ENCODE peak calls at places on chromosomes 4 and X, in six cellular contexts. O is tibial nerve, I is gastrocnemius medialis, H is heart right ventricle, Y is IMR-90, B is cardiac muscle cell. E is an unnamed sample. For H3K4me1, the result is how much of the 10 kb centered on the place peaks cover.

GRCh38 chr4:114257516-114257915 is 278.1 kb upstream of the ARSJ start:
- DNase-seq in O (no peak), I (no peak), H (no peak), Y (peak), B (no peak), E (no peak)

GRCh38 chr4:47530801-47531200 is 45.7 kb downstream of the ATP10D start:
- DNase-seq in O (no peak), I (no peak), H (no peak), Y (no peak), B (no peak), E (no peak)

GRCh38 chr4:56655209-56655626 is 25.9 kb downstream of the HOPX start:
- DNase-seq in O (no peak), I (peak), H (peak), Y (peak), B (peak), E (no peak)

GRCh38 chr4:921830-922331 is 10.2 kb downstream of the GAK start:
- DNase-seq in O (no peak), I (no peak), H (no peak), Y (no peak), B (no peak), E (no peak)

GRCh38 chrX:119880552-119881437 is 9.2 kb downstream of the NDUFA1 start:
- DNase-seq in O (peak), I (no peak), H (no peak), Y (peak), B (peak), E (no peak)

GRCh38 chr4:40525811-40526598 is 103.7 kb downstream of the RBM47 start:
- DNase-seq in O (peak), I (peak), H (no peak), Y (peak), B (no peak), E (peak)

GRCh38 chr4:158782539-158783360 is 13.9 kb downstream of the FNIP2 start:
- DNase-seq in O (no peak), I (no peak), H (no peak), Y (peak), B (peak), E (no peak)

GRCh38 chr4:184473265-184473514 is 1.2 kb downstream of the IRF2 start:
- DNase-seq in O (no peak), I (no peak), H (no peak), Y (no peak), B (no peak), E (no peak)

GRCh38 chr4:45122406-45122805 is 396.1 kb upstream of the GNPDA2 start:
- DNase-seq in O (no peak), I (no peak), H (no peak), Y (no peak), B (no peak), E (no peak)

GRCh38 chrX:130555341-130555740 is 153.6 kb downstream of the RBMX2 start:
- DNase-seq in O (no peak), I (no peak), H (no peak), Y (no peak), B (no peak), E (no peak)

GRCh38 chr4:69849969-69850368 is 10.0 kb downstream of the SULT1E1 start:
- DNase-seq in O (no peak), I (no peak), H (no peak), Y (no peak), B (no peak), E (no peak)

GRCh38 chr4:181503800-181504364 is 739.3 kb upstream of the TENM3 start:
- DNase-seq in O (no peak), I (no peak), H (no peak), Y (no peak), B (peak), E (no peak)

GRCh38 chrX:119734897-119735339 is 23.5 kb upstream of the SOWAHD start:
- DNase-seq in O (no peak), I (no peak), H (peak), Y (no peak), B (no peak), E (peak)

GRCh38 chr4:184267673-184268573 is 50.2 kb upstream of the ENPP6 start:
- DNase-seq in O (peak), I (no peak), H (no peak), Y (peak), B (no peak), E (no peak)

GRCh38 chr4:153750197-153750817 is 9.5 kb downstream of the RNF175 start:
- DNase-seq in O (peak), I (peak), H (no peak), Y (peak), B (peak), E (peak)

GRCh38 chr4:35793045-35793722 is 451.1 kb downstream of the ARAP2 start:
- DNase-seq in O (no peak), I (no peak), H (no peak), Y (no peak), B (no peak), E (no peak)

GRCh38 chr4:108861339-108861738 is 98.5 kb upstream of the ETNPPL start:
- DNase-seq in O (no peak), I (no peak), H (no peak), Y (peak), B (peak), E (no peak)

GRCh38 chrX:75303795-75304194 is 29.9 kb downstream of the UPRT start:
- DNase-seq in O (no peak), I (no peak), H (no peak), Y (peak), B (no peak), E (no peak)

GRCh38 chr4:47213971-47214370 is 182.6 kb downstream of the GABRB1 start:
- DNase-seq in O (no peak), I (no peak), H (no peak), Y (peak), B (no peak), E (no peak)

GRCh38 chr4:23728393-23728792 is 161.5 kb downstream of the PPARGC1A start:
- DNase-seq in O (peak), I (no peak), H (no peak), Y (peak), B (no peak), E (no peak)

GRCh38 chr4:7971159-7971631 is 31.5 kb upstream of the AFAP1 start:
- DNase-seq in O (no peak), I (no peak), H (no peak), Y (no peak), B (no peak), E (no peak)
- H3K4me1 ChIP-seq in O (under half), I (under half), H (under half), Y (under half), B (under half), E (under half)

GRCh38 chr4:72827968-72828367 is 241.5 kb downstream of the COX18 start:
- DNase-seq in O (no peak), I (no peak), H (no peak), Y (no peak), B (no peak), E (no peak)
- TF ChIP-seq CTCF in O (no peak), I (no peak), H (no peak), Y (no peak), B (no peak), E (no peak)

DNA sequence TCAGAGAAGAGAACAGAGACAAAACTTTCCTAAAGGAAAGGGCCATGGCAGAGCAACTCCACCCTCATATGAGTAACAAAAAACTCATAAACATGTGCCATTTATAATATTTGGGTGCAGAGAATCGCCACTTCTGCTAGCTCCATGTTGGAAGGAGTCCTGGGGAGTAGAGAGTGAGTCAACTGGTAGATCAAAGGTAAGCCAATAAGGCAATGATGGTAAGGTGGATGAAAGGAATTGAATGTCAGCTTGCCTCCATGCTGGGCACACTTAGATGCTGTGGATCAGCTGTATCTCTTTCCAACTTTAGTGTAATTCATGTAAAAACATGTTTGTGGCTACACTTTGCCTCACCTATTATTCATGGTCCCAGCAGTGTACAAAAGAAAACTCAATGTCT is 4.7 kb downstream of the QRFPR start:
- DNase-seq in O (no peak), I (no peak), H (no peak), Y (no peak), B (no peak), E (no peak)
- H3K4me1 ChIP-seq in O (under half), I (under half), H (under half), Y (under half), B (under half), E (under half)

GRCh38 chr4:182556576-182556975 is 313.4 kb downstream of the TENM3 start:
- DNase-seq in O (no peak), I (no peak), H (no peak), Y (peak), B (no peak), E (no peak)

GRCh38 chr4:182564966-182565365 is 321.8 kb downstream of the TENM3 start:
- DNase-seq in O (no peak), I (no peak), H (no peak), Y (peak), B (no peak), E (no peak)

GRCh38 chr4:182555997-182556418 is 312.8 kb downstream of the TENM3 start:
- DNase-seq in O (no peak), I (no peak), H (no peak), Y (peak), B (no peak), E (no peak)

GRCh38 chr4:182562350-182562749 is 319.1 kb downstream of the TENM3 start:
- DNase-seq in O (no peak), I (no peak), H (no peak), Y (no peak), B (no peak), E (no peak)

DNA sequence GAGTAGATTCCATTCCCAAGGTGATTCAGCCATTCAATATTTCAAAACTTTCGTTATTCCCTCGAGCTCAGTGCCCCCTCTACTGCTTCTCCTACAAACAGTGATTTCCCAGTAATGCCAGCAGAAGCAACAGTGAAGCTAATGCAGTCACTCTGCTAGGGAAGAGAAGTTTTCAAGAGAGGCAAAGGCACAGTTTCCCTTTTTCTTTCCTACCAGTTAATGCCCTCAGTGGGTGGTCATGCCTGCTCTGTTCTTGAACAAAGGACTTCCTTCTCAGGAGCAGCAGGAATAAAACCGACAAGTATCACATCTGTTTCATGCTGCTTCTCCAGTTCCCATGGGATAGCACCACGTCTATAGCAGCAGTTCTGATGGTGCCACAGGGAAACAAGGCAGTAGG is 317.2 kb downstream of the TENM3 start:
- DNase-seq in O (no peak), I (no peak), H (no peak), Y (peak), B (no peak), E (no peak)
- TF ChIP-seq CTCF in O (no peak), I (no peak), H (no peak), Y (peak), B (no peak), E (no peak)

DNA sequence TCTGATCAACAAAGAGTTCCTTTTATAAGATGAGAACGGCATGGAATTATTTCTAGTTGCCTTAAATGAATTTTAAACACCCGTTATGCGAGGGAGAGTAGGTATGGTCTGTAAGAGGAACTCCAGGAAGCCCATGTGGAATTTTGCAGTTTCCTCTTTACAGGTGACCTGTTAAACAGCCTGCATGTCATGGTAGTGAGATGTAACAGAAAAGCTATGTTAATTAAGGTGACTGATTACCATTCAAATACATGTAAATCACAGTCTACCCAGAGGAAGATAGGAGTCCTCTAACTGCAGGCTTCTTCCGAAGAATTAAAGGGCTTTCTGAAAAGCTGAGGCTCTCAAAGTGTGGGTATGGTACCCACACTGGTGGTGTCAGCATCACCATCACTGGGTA is 163.6 kb downstream of the CBR4 start:
- DNase-seq in O (no peak), I (no peak), H (no peak), Y (no peak), B (no peak), E (no peak)
- H3K4me1 ChIP-seq in O (under half), I (half or more), H (half or more), Y (under half), B (under half), E (half or more)

GRCh38 chrX:24149346-24150050 is at the start of gene ZFX:
- DNase-seq in O (no peak), I (peak), H (peak), Y (peak), B (peak), E (peak)
- TF ChIP-seq CTCF in O (no peak), I (no peak), H (peak), Y (peak), B (no peak), E (no peak)

DNA sequence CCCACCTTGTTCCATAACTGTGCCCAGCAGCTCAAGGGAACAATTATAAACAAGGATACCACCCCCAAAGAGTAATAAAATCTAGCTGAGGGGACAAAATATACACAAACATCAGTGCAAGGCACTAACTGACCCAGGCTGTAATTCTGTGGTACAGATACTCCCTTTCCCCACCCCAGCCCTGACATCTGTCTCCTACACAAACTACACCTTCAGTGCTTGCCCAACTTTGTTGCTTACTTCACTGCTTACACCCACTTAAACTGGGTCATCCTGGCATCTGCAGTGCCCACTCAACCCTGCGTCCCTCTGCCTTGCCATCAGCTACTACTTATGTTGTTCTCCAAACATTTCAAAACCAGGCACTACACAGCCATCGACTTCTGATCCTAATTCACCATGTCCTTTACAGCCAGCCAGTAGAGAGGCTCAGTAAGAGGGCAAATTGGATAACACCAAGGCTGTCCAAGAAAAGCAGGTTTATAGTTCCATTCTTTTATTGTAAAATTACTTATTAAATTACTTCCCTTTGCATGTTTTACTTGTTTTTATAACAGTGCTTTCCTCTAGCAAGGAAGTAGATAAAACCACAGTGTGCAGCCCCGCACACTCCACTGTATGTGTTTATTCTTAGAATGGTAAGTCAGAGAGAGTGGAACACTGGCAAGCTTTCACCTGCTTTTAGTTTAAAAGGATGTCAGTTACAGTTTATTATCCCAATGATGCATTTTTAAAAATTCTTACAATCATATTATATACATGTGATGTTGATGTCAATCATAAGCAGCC is 149.6 kb downstream of the INPP4B start:
- DNase-seq in O (no peak), I (no peak), H (no peak), Y (no peak), B (no peak), E (no peak)
- H3K4me1 ChIP-seq in O (under half), I (under half), H (under half), Y (under half), B (under half), E (under half)

E was measured in tibial artery.